ENCODE peak calls at places on chromosomes 11 and 22, in four cellular contexts. J is uterus, F is GM10248, I is fibroblast of the aortic adventitia. A is an unnamed sample.

GRCh38 chr11:79156031-79156430 is 284.8 kb downstream of the TENM4 start:
- DNase-seq in J (no peak), F (no peak), I (no peak), A (no peak)

GRCh38 chr11:125072961-125073590 is 10.0 kb downstream of the SLC37A2 start:
- DNase-seq in J (no peak), F (peak), I (no peak), A (peak)

GRCh38 chr22:29717789-29718188 is 2.0 kb upstream of the CABP7 start:
- DNase-seq in J (no peak), F (no peak), I (no peak), A (no peak)

GRCh38 chr11:73889019-73889418 is 12.2 kb downstream of the PAAF1 start:
- DNase-seq in J (no peak), F (no peak), I (peak), A (no peak)

GRCh38 chr22:50656122-50657070 is 16.2 kb upstream of the SHANK3 start:
- DNase-seq in J (peak), F (no peak), I (peak), A (no peak)

GRCh38 chr11:26830218-26830617 is 108.4 kb upstream of the SLC5A12 start:
- DNase-seq in J (no peak), F (no peak), I (no peak), A (no peak)

GRCh38 chr11:68314886-68315580 is 2.6 kb downstream of the LRP5 start:
- DNase-seq in J (peak), F (no peak), I (no peak), A (no peak)

GRCh38 chr11:113934797-113935196 is 30.2 kb downstream of the HTR3B start:
- DNase-seq in J (no peak), F (no peak), I (no peak), A (no peak)

GRCh38 chr22:37137903-37138665 is 11.6 kb downstream of the IL2RB start:
- DNase-seq in J (no peak), F (no peak), I (no peak), A (no peak)

GRCh38 chr22:37267661-37268413 is 14.5 kb upstream of the CYTH4 start:
- DNase-seq in J (no peak), F (no peak), I (no peak), A (no peak)

GRCh38 chr11:133343951-133344350 is 188.3 kb downstream of the OPCML start:
- DNase-seq in J (no peak), F (no peak), I (no peak), A (no peak)

GRCh38 chr11:87866951-87867350 is 308.3 kb downstream of the RAB38 start:
- DNase-seq in J (no peak), F (no peak), I (no peak), A (no peak)

GRCh38 chr11:61480936-61481335 is 27.6 kb upstream of the LRRC10B start:
- DNase-seq in J (no peak), F (no peak), I (no peak), A (no peak)

GRCh38 chr22:33561149-33561807 is 359.0 kb downstream of the LARGE1 start:
- DNase-seq in J (no peak), F (no peak), I (no peak), A (no peak)

GRCh38 chr22:25134451-25134850 is 65.2 kb upstream of the CRYBB3 start:
- DNase-seq in J (no peak), F (no peak), I (no peak), A (no peak)

GRCh38 chr11:102446606-102447005 is 6.0 kb downstream of the TMEM123 start:
- DNase-seq in J (no peak), F (no peak), I (peak), A (no peak)

GRCh38 chr11:125948278-125949051 is 2.6 kb downstream of the VSIG10L2 start:
- DNase-seq in J (peak), F (no peak), I (peak), A (no peak)

GRCh38 chr11:67271548-67272284 is 5.4 kb downstream of the GRK2 start:
- DNase-seq in J (peak), F (no peak), I (no peak), A (no peak)

GRCh38 chr22:50018608-50019291 is 6.2 kb upstream of the IL17REL start:
- DNase-seq in J (no peak), F (no peak), I (no peak), A (no peak)

GRCh38 chr11:69295995-69296889 is 2.3 kb downstream of the MYEOV start:
- DNase-seq in J (no peak), F (no peak), I (peak), A (no peak)

GRCh38 chr11:77204792-77205466 is 76.9 kb downstream of the MYO7A start:
- DNase-seq in J (no peak), F (no peak), I (no peak), A (no peak)

GRCh38 chr11:116960916-116961315 is 123.5 kb upstream of the APOA1 start:
- DNase-seq in J (no peak), F (no peak), I (peak), A (no peak)

GRCh38 chr22:43094085-43094484 is 4.9 kb upstream of the TTLL1 start:
- DNase-seq in J (no peak), F (no peak), I (no peak), A (no peak)

GRCh38 chr11:43644626-43645299 is 35.8 kb upstream of the HSD17B12 start:
- DNase-seq in J (no peak), F (no peak), I (peak), A (peak)

GRCh38 chr11:8262552-8263108 is 1.0 kb downstream of the LMO1 start:
- DNase-seq in J (peak), F (no peak), I (peak), A (peak)

GRCh38 chr11:43962383-43962969 is 20.0 kb downstream of the C11orf96 start:
- DNase-seq in J (peak), F (no peak), I (peak), A (no peak)

GRCh38 chr11:109123811-109124787 is 297.9 kb upstream of the C11orf87 start:
- DNase-seq in J (no peak), F (no peak), I (peak), A (no peak)

GRCh38 chr11:104332110-104332509 is 168.2 kb upstream of the PDGFD start:
- DNase-seq in J (no peak), F (no peak), I (no peak), A (no peak)

GRCh38 chr11:61695917-61696316 is 15.7 kb downstream of the DAGLA start:
- DNase-seq in J (peak), F (peak), I (peak), A (peak)

GRCh38 chr11:17541330-17541885 is 2.8 kb downstream of the USH1C start:
- DNase-seq in J (no peak), F (no peak), I (no peak), A (no peak)

DNA sequence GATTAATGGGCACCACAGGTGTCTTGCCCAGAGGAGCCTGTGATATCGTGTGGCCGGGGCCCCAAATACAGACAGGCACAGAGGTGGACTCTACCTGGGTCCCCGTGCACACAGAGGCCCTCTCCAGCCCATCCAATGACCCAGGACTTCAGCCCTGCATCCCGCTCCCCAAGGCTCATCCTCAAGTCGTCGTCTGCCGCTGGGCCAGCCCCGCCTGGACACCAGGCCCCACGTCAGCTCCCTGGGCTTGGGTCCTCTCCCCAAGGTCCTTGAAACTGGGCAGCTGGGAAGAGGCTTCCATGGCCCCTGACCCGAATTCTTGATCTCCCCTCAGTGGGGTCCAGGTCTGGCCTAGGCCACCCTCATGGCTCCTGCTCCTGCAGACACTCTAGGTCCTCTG is 20.2 kb downstream of the SHISAL1 start:
- DNase-seq in J (no peak), F (no peak), I (no peak), A (no peak)
- TF ChIP-seq CTCF in J (no peak), F (no peak), I (no peak), A (no peak)

GRCh38 chr11:387193-387793 is 6.7 kb upstream of the PKP3 start:
- DNase-seq in J (no peak), F (no peak), I (no peak), A (no peak)
- TF ChIP-seq CTCF in J (no peak), F (no peak), I (peak), A (no peak)

DNA sequence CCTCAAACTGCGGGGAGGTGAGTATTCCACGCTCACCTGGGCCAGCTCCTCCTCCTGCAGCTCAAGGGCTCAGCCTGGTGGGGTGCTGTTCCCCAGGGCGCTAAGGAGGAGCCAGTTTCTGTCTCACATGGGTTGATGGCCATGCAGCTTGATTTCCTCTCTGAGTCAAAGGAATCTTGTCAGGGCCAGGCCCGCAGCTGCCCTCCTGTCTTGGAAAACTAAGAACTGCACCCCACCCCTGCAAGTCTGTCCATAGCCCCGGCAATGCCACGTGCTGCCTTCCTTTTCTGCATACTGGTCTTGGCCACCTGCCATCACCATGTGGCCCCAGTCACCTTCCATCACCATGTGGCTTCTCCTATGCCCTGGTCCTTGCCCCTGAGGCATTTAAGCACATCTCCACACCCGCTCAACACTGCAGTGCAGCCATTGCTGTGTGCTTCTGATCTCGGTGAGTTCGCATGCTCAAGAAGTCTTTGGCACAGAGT is 35.2 kb upstream of the CLDN5 start:
- DNase-seq in J (no peak), F (no peak), I (no peak), A (no peak)
- TF ChIP-seq CTCF in J (no peak), F (no peak), I (no peak), A (no peak)

GRCh38 chr11:107591446-107592236 is 694 bp downstream of the ELMOD1 start:
- DNase-seq in J (no peak), F (peak), I (no peak), A (peak)

GRCh38 chr11:107592813-107593212 is 1.9 kb downstream of the ELMOD1 start:
- DNase-seq in J (no peak), F (no peak), I (no peak), A (no peak)

GRCh38 chr11:107590460-107591097 is 368 bp upstream of the ELMOD1 start:
- DNase-seq in J (no peak), F (no peak), I (no peak), A (no peak)

GRCh38 chr11:107592256-107592655 is 1.3 kb downstream of the ELMOD1 start:
- DNase-seq in J (no peak), F (no peak), I (no peak), A (no peak)

DNA sequence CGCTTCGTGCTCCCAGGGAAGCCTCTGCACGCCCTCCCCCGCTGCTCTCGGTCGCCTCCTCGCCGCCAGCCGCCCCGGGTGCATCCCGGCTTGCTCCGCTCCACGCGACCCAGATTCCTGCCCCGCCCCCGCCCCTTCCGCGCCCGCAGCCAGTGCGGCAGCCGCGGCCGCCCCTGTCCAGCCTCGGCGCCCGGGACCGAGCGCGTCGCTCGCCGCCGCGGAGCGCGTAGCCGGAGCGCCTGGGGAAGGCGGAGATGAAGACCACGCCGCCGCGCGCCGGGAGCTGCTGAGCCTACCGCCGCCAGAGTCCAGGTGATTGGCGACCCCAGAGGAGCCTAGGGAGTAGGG is at the start of gene ELMOD1:
- DNase-seq in J (no peak), F (peak), I (no peak), A (peak)
- TF ChIP-seq CTCF in J (no peak), F (no peak), I (peak), A (no peak)

GRCh38 chr11:3944198-3944597 is 88.7 kb downstream of the STIM1 start:
- DNase-seq in J (peak), F (no peak), I (peak), A (no peak)

GRCh38 chr11:3942956-3943497 is 87.6 kb downstream of the STIM1 start:
- DNase-seq in J (no peak), F (no peak), I (peak), A (no peak)

GRCh38 chr11:3939211-3939610 is 83.7 kb downstream of the STIM1 start:
- DNase-seq in J (no peak), F (no peak), I (peak), A (no peak)

GRCh38 chr11:3939651-3940190 is 84.3 kb downstream of the STIM1 start:
- DNase-seq in J (no peak), F (no peak), I (peak), A (no peak)

GRCh38 chr11:3942160-3942955 is 86.9 kb downstream of the STIM1 start:
- DNase-seq in J (no peak), F (no peak), I (no peak), A (no peak)
- TF ChIP-seq CTCF in J (no peak), F (no peak), I (no peak), A (no peak)

DNA sequence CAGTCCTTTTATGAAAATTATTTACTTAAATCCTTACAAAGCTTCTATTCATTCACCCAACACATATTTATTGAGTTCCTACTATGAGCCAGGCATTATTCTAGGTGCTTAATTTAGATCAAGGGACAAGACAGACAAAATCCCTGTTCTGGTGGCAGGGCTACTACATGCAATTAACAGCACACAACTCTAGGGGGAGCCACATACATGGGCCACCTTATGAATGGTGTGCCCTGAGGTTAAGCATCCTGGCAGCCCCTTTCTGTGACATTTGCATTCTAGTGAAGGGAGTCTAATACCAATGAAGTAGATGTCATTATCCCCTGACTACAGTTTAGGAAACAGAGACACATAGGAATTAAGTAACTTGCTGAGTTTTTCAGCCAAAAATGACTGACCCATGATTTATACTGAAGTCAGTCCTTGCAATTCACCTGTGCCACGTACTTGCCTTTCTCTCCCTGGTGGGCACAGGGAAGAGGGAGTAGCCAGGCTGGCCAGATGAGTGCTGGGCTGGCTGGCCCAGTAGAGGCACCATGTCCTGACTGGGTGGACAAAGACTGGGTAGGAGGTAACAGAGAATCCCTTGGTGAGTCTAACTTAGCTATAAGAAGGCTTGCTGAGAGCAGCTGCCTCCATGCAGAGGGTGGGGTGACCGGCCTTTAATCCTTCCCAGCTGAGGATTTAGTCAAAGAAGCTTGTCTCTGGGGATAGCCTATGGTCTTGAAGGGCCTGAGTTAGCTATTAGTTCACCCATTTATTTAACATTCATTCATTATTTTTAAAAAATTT is 52.0 kb upstream of the ELF5 start:
- DNase-seq in J (no peak), F (peak), I (no peak), A (peak)
- TF ChIP-seq CTCF in J (no peak), F (peak), I (peak), A (peak)

DNA sequence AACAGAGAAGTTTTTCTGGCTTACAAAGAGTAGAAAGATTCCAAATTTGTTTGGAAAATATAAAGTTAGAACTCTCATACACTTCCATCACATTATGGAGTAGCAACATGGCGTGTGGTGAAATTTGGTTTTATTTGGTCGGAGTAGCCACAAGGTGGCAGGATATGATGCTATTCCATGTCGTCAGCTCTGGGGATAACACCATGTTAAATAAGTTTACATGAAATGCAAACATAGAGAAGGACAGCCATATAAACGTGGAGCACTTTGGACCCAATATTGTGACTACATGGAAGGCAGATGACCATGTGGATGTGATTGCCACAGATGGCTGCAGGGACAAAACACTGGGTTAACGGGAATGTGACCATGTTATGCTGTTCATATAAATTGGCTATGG is 21.1 kb downstream of the OR5M11 start:
- DNase-seq in J (no peak), F (no peak), I (no peak), A (no peak)
- TF ChIP-seq CTCF in J (no peak), F (no peak), I (no peak), A (no peak)

A was measured in GM13976.